ENCODE peak calls at places on chromosomes 6 and 20, in ten cellular contexts. One of them, this sample, is unnamed.

GRCh38 chr6:13014551-13015378 is 298.2 kb downstream of the PHACTR1 start:
- DNase-seq in heart right ventricle: peak
- DNase-seq in progenitor cell of endocrine pancreas: peak
- DNase-seq in T-helper 2 cell: no peak
- DNase-seq in body of pancreas: peak
- DNase-seq in activated T-helper 9 cell treated with anti-CD3 and anti-CD28 coated beads, Interleukin-2, amount 50 U/mL, for 16 hours: no peak
- DNase-seq in activated CD4-positive, alpha-beta T cell treated with anti-CD3 and anti-CD28 coated beads for 24 hours: no peak
- DNase-seq in anterior cingulate cortex: peak
- DNase-seq in GM03348: no peak
- DNase-seq in KBM-7: no peak
- DNase-seq in this sample: no peak

GRCh38 chr6:90078513-90079289 is 184.4 kb downstream of the GJA10 start:
- DNase-seq in progenitor cell of endocrine pancreas: no peak
- DNase-seq in KBM-7: no peak
- DNase-seq in body of pancreas: no peak
- DNase-seq in activated T-helper 9 cell treated with anti-CD3 and anti-CD28 coated beads, Interleukin-2, amount 50 U/mL, for 16 hours: peak
- DNase-seq in anterior cingulate cortex: no peak
- DNase-seq in GM03348: no peak
- DNase-seq in T-helper 2 cell: peak
- DNase-seq in heart right ventricle: no peak
- DNase-seq in activated CD4-positive, alpha-beta T cell treated with anti-CD3 and anti-CD28 coated beads for 24 hours: peak
- DNase-seq in this sample: no peak

GRCh38 chr20:57027752-57028151 is 238.7 kb downstream of the BMP7 start:
- DNase-seq in activated T-helper 9 cell treated with anti-CD3 and anti-CD28 coated beads, Interleukin-2, amount 50 U/mL, for 16 hours: no peak
- DNase-seq in anterior cingulate cortex: no peak
- DNase-seq in progenitor cell of endocrine pancreas: no peak
- DNase-seq in body of pancreas: no peak
- DNase-seq in KBM-7: no peak
- DNase-seq in activated CD4-positive, alpha-beta T cell treated with anti-CD3 and anti-CD28 coated beads for 24 hours: no peak
- DNase-seq in GM03348: no peak
- DNase-seq in heart right ventricle: no peak
- DNase-seq in T-helper 2 cell: no peak
- DNase-seq in this sample: no peak

GRCh38 chr20:62489186-62489939 is 13.6 kb upstream of the GATA5 start:
- DNase-seq in T-helper 2 cell: no peak
- DNase-seq in heart right ventricle: no peak
- DNase-seq in anterior cingulate cortex: no peak
- DNase-seq in activated CD4-positive, alpha-beta T cell treated with anti-CD3 and anti-CD28 coated beads for 24 hours: no peak
- DNase-seq in progenitor cell of endocrine pancreas: no peak
- DNase-seq in activated T-helper 9 cell treated with anti-CD3 and anti-CD28 coated beads, Interleukin-2, amount 50 U/mL, for 16 hours: no peak
- DNase-seq in body of pancreas: no peak
- DNase-seq in KBM-7: no peak
- DNase-seq in GM03348: peak
- DNase-seq in this sample: peak

GRCh38 chr20:47139934-47140333 is 216.6 kb downstream of the ZMYND8 start:
- DNase-seq in T-helper 2 cell: no peak
- DNase-seq in activated CD4-positive, alpha-beta T cell treated with anti-CD3 and anti-CD28 coated beads for 24 hours: no peak
- DNase-seq in progenitor cell of endocrine pancreas: no peak
- DNase-seq in GM03348: no peak
- DNase-seq in heart right ventricle: no peak
- DNase-seq in anterior cingulate cortex: no peak
- DNase-seq in KBM-7: no peak
- DNase-seq in body of pancreas: no peak
- DNase-seq in activated T-helper 9 cell treated with anti-CD3 and anti-CD28 coated beads, Interleukin-2, amount 50 U/mL, for 16 hours: no peak
- DNase-seq in this sample: no peak

GRCh38 chr6:160088069-160088773 is 33.4 kb upstream of the SLC22A1 start:
- DNase-seq in GM03348: peak
- DNase-seq in activated CD4-positive, alpha-beta T cell treated with anti-CD3 and anti-CD28 coated beads for 24 hours: no peak
- DNase-seq in KBM-7: peak
- DNase-seq in anterior cingulate cortex: peak
- DNase-seq in body of pancreas: peak
- DNase-seq in heart right ventricle: peak
- DNase-seq in T-helper 2 cell: no peak
- DNase-seq in progenitor cell of endocrine pancreas: peak
- DNase-seq in activated T-helper 9 cell treated with anti-CD3 and anti-CD28 coated beads, Interleukin-2, amount 50 U/mL, for 16 hours: no peak
- DNase-seq in this sample: peak

GRCh38 chr6:148973809-148974208 is 227.0 kb downstream of the UST start:
- DNase-seq in heart right ventricle: no peak
- DNase-seq in KBM-7: peak
- DNase-seq in anterior cingulate cortex: peak
- DNase-seq in T-helper 2 cell: no peak
- DNase-seq in body of pancreas: no peak
- DNase-seq in GM03348: peak
- DNase-seq in activated CD4-positive, alpha-beta T cell treated with anti-CD3 and anti-CD28 coated beads for 24 hours: no peak
- DNase-seq in activated T-helper 9 cell treated with anti-CD3 and anti-CD28 coated beads, Interleukin-2, amount 50 U/mL, for 16 hours: no peak
- DNase-seq in progenitor cell of endocrine pancreas: no peak
- DNase-seq in this sample: no peak

GRCh38 chr6:142045380-142046270 is 87.1 kb upstream of the GJE1 start:
- DNase-seq in anterior cingulate cortex: no peak
- DNase-seq in activated CD4-positive, alpha-beta T cell treated with anti-CD3 and anti-CD28 coated beads for 24 hours: no peak
- DNase-seq in activated T-helper 9 cell treated with anti-CD3 and anti-CD28 coated beads, Interleukin-2, amount 50 U/mL, for 16 hours: no peak
- DNase-seq in T-helper 2 cell: no peak
- DNase-seq in KBM-7: no peak
- DNase-seq in GM03348: peak
- DNase-seq in progenitor cell of endocrine pancreas: no peak
- DNase-seq in body of pancreas: no peak
- DNase-seq in heart right ventricle: no peak
- DNase-seq in this sample: no peak

GRCh38 chr6:75922226-75922625 is 150.2 kb downstream of the IMPG1 start:
- DNase-seq in T-helper 2 cell: no peak
- DNase-seq in KBM-7: no peak
- DNase-seq in GM03348: no peak
- DNase-seq in activated T-helper 9 cell treated with anti-CD3 and anti-CD28 coated beads, Interleukin-2, amount 50 U/mL, for 16 hours: no peak
- DNase-seq in progenitor cell of endocrine pancreas: no peak
- DNase-seq in heart right ventricle: no peak
- DNase-seq in activated CD4-positive, alpha-beta T cell treated with anti-CD3 and anti-CD28 coated beads for 24 hours: no peak
- DNase-seq in body of pancreas: no peak
- DNase-seq in anterior cingulate cortex: no peak
- DNase-seq in this sample: no peak

GRCh38 chr6:26571592-26572296 is 25.0 kb upstream of the ABT1 start:
- DNase-seq in progenitor cell of endocrine pancreas: no peak
- DNase-seq in KBM-7: no peak
- DNase-seq in T-helper 2 cell: peak
- DNase-seq in activated CD4-positive, alpha-beta T cell treated with anti-CD3 and anti-CD28 coated beads for 24 hours: peak
- DNase-seq in heart right ventricle: peak
- DNase-seq in activated T-helper 9 cell treated with anti-CD3 and anti-CD28 coated beads, Interleukin-2, amount 50 U/mL, for 16 hours: no peak
- DNase-seq in body of pancreas: peak
- DNase-seq in GM03348: peak
- DNase-seq in anterior cingulate cortex: peak
- DNase-seq in this sample: peak

GRCh38 chr6:61809004-61809595 is 476.9 kb downstream of the KHDRBS2 start:
- DNase-seq in activated T-helper 9 cell treated with anti-CD3 and anti-CD28 coated beads, Interleukin-2, amount 50 U/mL, for 16 hours: no peak
- DNase-seq in body of pancreas: no peak
- DNase-seq in GM03348: peak
- DNase-seq in progenitor cell of endocrine pancreas: no peak
- DNase-seq in T-helper 2 cell: no peak
- DNase-seq in activated CD4-positive, alpha-beta T cell treated with anti-CD3 and anti-CD28 coated beads for 24 hours: no peak
- DNase-seq in heart right ventricle: no peak
- DNase-seq in KBM-7: peak
- DNase-seq in anterior cingulate cortex: no peak
- DNase-seq in this sample: no peak

GRCh38 chr6:30793521-30794194 is 49.3 kb upstream of the IER3 start:
- DNase-seq in progenitor cell of endocrine pancreas: no peak
- DNase-seq in anterior cingulate cortex: no peak
- DNase-seq in activated CD4-positive, alpha-beta T cell treated with anti-CD3 and anti-CD28 coated beads for 24 hours: no peak
- DNase-seq in T-helper 2 cell: peak
- DNase-seq in heart right ventricle: no peak
- DNase-seq in activated T-helper 9 cell treated with anti-CD3 and anti-CD28 coated beads, Interleukin-2, amount 50 U/mL, for 16 hours: no peak
- DNase-seq in body of pancreas: no peak
- DNase-seq in KBM-7: peak
- DNase-seq in GM03348: no peak
- DNase-seq in this sample: peak

GRCh38 chr20:5369622-5370021 is 52.9 kb upstream of the PROKR2 start:
- DNase-seq in activated T-helper 9 cell treated with anti-CD3 and anti-CD28 coated beads, Interleukin-2, amount 50 U/mL, for 16 hours: no peak
- DNase-seq in activated CD4-positive, alpha-beta T cell treated with anti-CD3 and anti-CD28 coated beads for 24 hours: no peak
- DNase-seq in KBM-7: no peak
- DNase-seq in body of pancreas: no peak
- DNase-seq in heart right ventricle: no peak
- DNase-seq in anterior cingulate cortex: no peak
- DNase-seq in GM03348: no peak
- DNase-seq in progenitor cell of endocrine pancreas: no peak
- DNase-seq in T-helper 2 cell: no peak
- DNase-seq in this sample: no peak

GRCh38 chr20:38196592-38196991 is 31.5 kb upstream of the TGM2 start:
- DNase-seq in anterior cingulate cortex: no peak
- DNase-seq in heart right ventricle: peak
- DNase-seq in progenitor cell of endocrine pancreas: no peak
- DNase-seq in body of pancreas: peak
- DNase-seq in GM03348: no peak
- DNase-seq in activated T-helper 9 cell treated with anti-CD3 and anti-CD28 coated beads, Interleukin-2, amount 50 U/mL, for 16 hours: no peak
- DNase-seq in KBM-7: no peak
- DNase-seq in T-helper 2 cell: peak
- DNase-seq in activated CD4-positive, alpha-beta T cell treated with anti-CD3 and anti-CD28 coated beads for 24 hours: no peak
- DNase-seq in this sample: peak

GRCh38 chr6:133396225-133396624 is 155.1 kb downstream of the EYA4 start:
- DNase-seq in KBM-7: no peak
- DNase-seq in T-helper 2 cell: no peak
- DNase-seq in activated T-helper 9 cell treated with anti-CD3 and anti-CD28 coated beads, Interleukin-2, amount 50 U/mL, for 16 hours: no peak
- DNase-seq in progenitor cell of endocrine pancreas: no peak
- DNase-seq in GM03348: no peak
- DNase-seq in body of pancreas: no peak
- DNase-seq in anterior cingulate cortex: no peak
- DNase-seq in activated CD4-positive, alpha-beta T cell treated with anti-CD3 and anti-CD28 coated beads for 24 hours: no peak
- DNase-seq in heart right ventricle: no peak
- DNase-seq in this sample: no peak

GRCh38 chr6:42929928-42930360 is 664 bp downstream of the CNPY3 start:
- DNase-seq in heart right ventricle: no peak
- DNase-seq in anterior cingulate cortex: peak
- DNase-seq in GM03348: peak
- DNase-seq in KBM-7: peak
- DNase-seq in activated CD4-positive, alpha-beta T cell treated with anti-CD3 and anti-CD28 coated beads for 24 hours: peak
- DNase-seq in T-helper 2 cell: peak
- DNase-seq in activated T-helper 9 cell treated with anti-CD3 and anti-CD28 coated beads, Interleukin-2, amount 50 U/mL, for 16 hours: peak
- DNase-seq in body of pancreas: peak
- DNase-seq in progenitor cell of endocrine pancreas: no peak
- DNase-seq in this sample: peak

GRCh38 chr6:36127462-36128016 is 2.8 kb upstream of the MAPK13 start:
- DNase-seq in heart right ventricle: no peak
- DNase-seq in KBM-7: no peak
- DNase-seq in activated CD4-positive, alpha-beta T cell treated with anti-CD3 and anti-CD28 coated beads for 24 hours: no peak
- DNase-seq in GM03348: peak
- DNase-seq in T-helper 2 cell: no peak
- DNase-seq in activated T-helper 9 cell treated with anti-CD3 and anti-CD28 coated beads, Interleukin-2, amount 50 U/mL, for 16 hours: no peak
- DNase-seq in progenitor cell of endocrine pancreas: no peak
- DNase-seq in anterior cingulate cortex: no peak
- DNase-seq in body of pancreas: no peak
- DNase-seq in this sample: peak

GRCh38 chr6:77089776-77090175 is 373.5 kb downstream of the HTR1B start:
- DNase-seq in anterior cingulate cortex: no peak
- DNase-seq in activated T-helper 9 cell treated with anti-CD3 and anti-CD28 coated beads, Interleukin-2, amount 50 U/mL, for 16 hours: no peak
- DNase-seq in T-helper 2 cell: no peak
- DNase-seq in progenitor cell of endocrine pancreas: no peak
- DNase-seq in KBM-7: no peak
- DNase-seq in GM03348: no peak
- DNase-seq in activated CD4-positive, alpha-beta T cell treated with anti-CD3 and anti-CD28 coated beads for 24 hours: no peak
- DNase-seq in heart right ventricle: no peak
- DNase-seq in body of pancreas: no peak
- DNase-seq in this sample: no peak

GRCh38 chr20:19275630-19276071 is 63.2 kb downstream of the SLC24A3 start:
- DNase-seq in progenitor cell of endocrine pancreas: no peak
- DNase-seq in activated CD4-positive, alpha-beta T cell treated with anti-CD3 and anti-CD28 coated beads for 24 hours: no peak
- DNase-seq in KBM-7: no peak
- DNase-seq in heart right ventricle: peak
- DNase-seq in activated T-helper 9 cell treated with anti-CD3 and anti-CD28 coated beads, Interleukin-2, amount 50 U/mL, for 16 hours: no peak
- DNase-seq in T-helper 2 cell: no peak
- DNase-seq in anterior cingulate cortex: peak
- DNase-seq in GM03348: no peak
- DNase-seq in body of pancreas: peak
- DNase-seq in this sample: peak

GRCh38 chr20:61922411-61922810 is 143.3 kb downstream of the TAF4 start:
- DNase-seq in body of pancreas: no peak
- DNase-seq in activated T-helper 9 cell treated with anti-CD3 and anti-CD28 coated beads, Interleukin-2, amount 50 U/mL, for 16 hours: no peak
- DNase-seq in progenitor cell of endocrine pancreas: no peak
- DNase-seq in T-helper 2 cell: no peak
- DNase-seq in heart right ventricle: no peak
- DNase-seq in activated CD4-positive, alpha-beta T cell treated with anti-CD3 and anti-CD28 coated beads for 24 hours: no peak
- DNase-seq in anterior cingulate cortex: no peak
- DNase-seq in GM03348: no peak
- DNase-seq in KBM-7: no peak
- DNase-seq in this sample: no peak

GRCh38 chr6:99002826-99003225 is 55.1 kb upstream of the FBXL4 start:
- DNase-seq in progenitor cell of endocrine pancreas: no peak
- DNase-seq in heart right ventricle: no peak
- DNase-seq in KBM-7: no peak
- DNase-seq in activated CD4-positive, alpha-beta T cell treated with anti-CD3 and anti-CD28 coated beads for 24 hours: no peak
- DNase-seq in GM03348: no peak
- DNase-seq in body of pancreas: no peak
- DNase-seq in activated T-helper 9 cell treated with anti-CD3 and anti-CD28 coated beads, Interleukin-2, amount 50 U/mL, for 16 hours: no peak
- DNase-seq in anterior cingulate cortex: no peak
- DNase-seq in T-helper 2 cell: no peak
- DNase-seq in this sample: peak

This sample was measured in osteoblast.